ENCODE peak calls at places on chromosomes 16 and 17, in seven cellular contexts. One of them, this sample, is unnamed.

GRCh38 chr17:27762527-27763305 is 37.6 kb downstream of the NOS2 start:
- DNase-seq in ELR: peak; percentile 36
- DNase-seq in Daoy: peak; percentile 51
- DNase-seq in activated T-helper 1 cell treated with Interleukin-2 at 50 U/mL for 16 hours: no peak
- DNase-seq in CD4-positive, alpha-beta T cell: no peak
- DNase-seq in stimulated activated naive CD8-positive, alpha-beta T cell treated with anti-CD3 and anti-CD28 coated beads, Interleukin-15, Interleukin-2, amounts not matched to agents 100 U/mL and 50 U/mL, for 24 hours: peak; percentile 18
- DNase-seq in stromal cell of bone marrow: no peak
- DNase-seq in this sample: peak; percentile 54

GRCh38 chr16:51228097-51228659 is 77.1 kb upstream of the SALL1 start:
- DNase-seq in activated T-helper 1 cell treated with Interleukin-2 at 50 U/mL for 16 hours: no peak
- DNase-seq in Daoy: no peak
- DNase-seq in stromal cell of bone marrow: no peak
- DNase-seq in CD4-positive, alpha-beta T cell: no peak
- DNase-seq in stimulated activated naive CD8-positive, alpha-beta T cell treated with anti-CD3 and anti-CD28 coated beads, Interleukin-15, Interleukin-2, amounts not matched to agents 100 U/mL and 50 U/mL, for 24 hours: no peak
- DNase-seq in ELR: no peak
- DNase-seq in this sample: no peak

GRCh38 chr17:9645858-9646555 is 690 bp downstream of the USP43 start:
- DNase-seq in ELR: peak; percentile 24
- DNase-seq in activated T-helper 1 cell treated with Interleukin-2 at 50 U/mL for 16 hours: no peak
- DNase-seq in stimulated activated naive CD8-positive, alpha-beta T cell treated with anti-CD3 and anti-CD28 coated beads, Interleukin-15, Interleukin-2, amounts not matched to agents 100 U/mL and 50 U/mL, for 24 hours: peak; percentile 34
- DNase-seq in stromal cell of bone marrow: no peak
- DNase-seq in CD4-positive, alpha-beta T cell: no peak
- DNase-seq in Daoy: peak; percentile 64
- DNase-seq in this sample: peak; percentile 75

GRCh38 chr16:84925092-84925772 is 86.1 kb downstream of the ZDHHC7 start:
- DNase-seq in ELR: peak; percentile 57
- DNase-seq in stimulated activated naive CD8-positive, alpha-beta T cell treated with anti-CD3 and anti-CD28 coated beads, Interleukin-15, Interleukin-2, amounts not matched to agents 100 U/mL and 50 U/mL, for 24 hours: peak; percentile 83
- DNase-seq in CD4-positive, alpha-beta T cell: peak; percentile 62
- DNase-seq in stromal cell of bone marrow: no peak
- DNase-seq in activated T-helper 1 cell treated with Interleukin-2 at 50 U/mL for 16 hours: peak; percentile 42
- DNase-seq in Daoy: peak; percentile 45
- DNase-seq in this sample: peak; percentile 52

GRCh38 chr17:50268632-50269287 is 5.5 kb upstream of the TMEM92 start:
- DNase-seq in Daoy: no peak
- DNase-seq in activated T-helper 1 cell treated with Interleukin-2 at 50 U/mL for 16 hours: no peak
- DNase-seq in stimulated activated naive CD8-positive, alpha-beta T cell treated with anti-CD3 and anti-CD28 coated beads, Interleukin-15, Interleukin-2, amounts not matched to agents 100 U/mL and 50 U/mL, for 24 hours: no peak
- DNase-seq in CD4-positive, alpha-beta T cell: no peak
- DNase-seq in ELR: no peak
- DNase-seq in stromal cell of bone marrow: no peak
- DNase-seq in this sample: no peak

GRCh38 chr17:74457146-74457819 is 9.2 kb upstream of the CD300A start:
- DNase-seq in activated T-helper 1 cell treated with Interleukin-2 at 50 U/mL for 16 hours: peak; percentile 55
- DNase-seq in CD4-positive, alpha-beta T cell: peak; percentile 67
- DNase-seq in ELR: peak; percentile 53
- DNase-seq in stromal cell of bone marrow: peak; percentile 24
- DNase-seq in stimulated activated naive CD8-positive, alpha-beta T cell treated with anti-CD3 and anti-CD28 coated beads, Interleukin-15, Interleukin-2, amounts not matched to agents 100 U/mL and 50 U/mL, for 24 hours: peak; percentile 83
- DNase-seq in Daoy: peak; percentile 79
- DNase-seq in this sample: peak; percentile 53

GRCh38 chr17:7881655-7882054 is 6.9 kb upstream of the CHD3 start:
- DNase-seq in activated T-helper 1 cell treated with Interleukin-2 at 50 U/mL for 16 hours: no peak
- DNase-seq in Daoy: no peak
- DNase-seq in stimulated activated naive CD8-positive, alpha-beta T cell treated with anti-CD3 and anti-CD28 coated beads, Interleukin-15, Interleukin-2, amounts not matched to agents 100 U/mL and 50 U/mL, for 24 hours: no peak
- DNase-seq in stromal cell of bone marrow: no peak
- DNase-seq in CD4-positive, alpha-beta T cell: no peak
- DNase-seq in ELR: no peak
- DNase-seq in this sample: no peak

GRCh38 chr16:12100124-12100647 is 123.7 kb downstream of the SNX29 start:
- DNase-seq in stromal cell of bone marrow: no peak
- DNase-seq in CD4-positive, alpha-beta T cell: no peak
- DNase-seq in stimulated activated naive CD8-positive, alpha-beta T cell treated with anti-CD3 and anti-CD28 coated beads, Interleukin-15, Interleukin-2, amounts not matched to agents 100 U/mL and 50 U/mL, for 24 hours: no peak
- DNase-seq in activated T-helper 1 cell treated with Interleukin-2 at 50 U/mL for 16 hours: no peak
- DNase-seq in ELR: no peak
- DNase-seq in Daoy: no peak
- DNase-seq in this sample: no peak

GRCh38 chr16:24070851-24071250 is 185.3 kb upstream of the CACNG3 start:
- DNase-seq in ELR: peak; percentile 47
- DNase-seq in activated T-helper 1 cell treated with Interleukin-2 at 50 U/mL for 16 hours: no peak
- DNase-seq in stimulated activated naive CD8-positive, alpha-beta T cell treated with anti-CD3 and anti-CD28 coated beads, Interleukin-15, Interleukin-2, amounts not matched to agents 100 U/mL and 50 U/mL, for 24 hours: peak; percentile 27
- DNase-seq in CD4-positive, alpha-beta T cell: peak; percentile 7
- DNase-seq in stromal cell of bone marrow: no peak
- DNase-seq in Daoy: peak; percentile 63
- DNase-seq in this sample: peak; percentile 4

GRCh38 chr17:37447641-37448040 is 41.0 kb downstream of the TADA2A start:
- DNase-seq in CD4-positive, alpha-beta T cell: no peak
- DNase-seq in stromal cell of bone marrow: no peak
- DNase-seq in activated T-helper 1 cell treated with Interleukin-2 at 50 U/mL for 16 hours: no peak
- DNase-seq in ELR: peak; percentile 79
- DNase-seq in Daoy: peak; percentile 11
- DNase-seq in stimulated activated naive CD8-positive, alpha-beta T cell treated with anti-CD3 and anti-CD28 coated beads, Interleukin-15, Interleukin-2, amounts not matched to agents 100 U/mL and 50 U/mL, for 24 hours: no peak
- DNase-seq in this sample: peak; percentile 65

GRCh38 chr16:72938426-72939164 is 109.3 kb downstream of the ZFHX3 start:
- DNase-seq in CD4-positive, alpha-beta T cell: no peak
- DNase-seq in Daoy: peak; percentile 78
- DNase-seq in stimulated activated naive CD8-positive, alpha-beta T cell treated with anti-CD3 and anti-CD28 coated beads, Interleukin-15, Interleukin-2, amounts not matched to agents 100 U/mL and 50 U/mL, for 24 hours: no peak
- DNase-seq in activated T-helper 1 cell treated with Interleukin-2 at 50 U/mL for 16 hours: no peak
- DNase-seq in stromal cell of bone marrow: peak; percentile 83
- DNase-seq in ELR: peak; percentile 57
- DNase-seq in this sample: peak; percentile 60

GRCh38 chr17:41519501-41520224 is 973 bp upstream of the KRT15 start:
- DNase-seq in activated T-helper 1 cell treated with Interleukin-2 at 50 U/mL for 16 hours: no peak
- DNase-seq in stromal cell of bone marrow: no peak
- DNase-seq in CD4-positive, alpha-beta T cell: no peak
- DNase-seq in stimulated activated naive CD8-positive, alpha-beta T cell treated with anti-CD3 and anti-CD28 coated beads, Interleukin-15, Interleukin-2, amounts not matched to agents 100 U/mL and 50 U/mL, for 24 hours: no peak
- DNase-seq in ELR: no peak
- DNase-seq in Daoy: no peak
- DNase-seq in this sample: peak; percentile 84

GRCh38 chr16:64540449-64540848 is 581.4 kb downstream of the CDH11 start:
- DNase-seq in Daoy: no peak
- DNase-seq in CD4-positive, alpha-beta T cell: no peak
- DNase-seq in ELR: no peak
- DNase-seq in stimulated activated naive CD8-positive, alpha-beta T cell treated with anti-CD3 and anti-CD28 coated beads, Interleukin-15, Interleukin-2, amounts not matched to agents 100 U/mL and 50 U/mL, for 24 hours: no peak
- DNase-seq in activated T-helper 1 cell treated with Interleukin-2 at 50 U/mL for 16 hours: no peak
- DNase-seq in stromal cell of bone marrow: no peak
- DNase-seq in this sample: peak; percentile 44

GRCh38 chr17:82129095-82129494 is 31.1 kb upstream of the FASN start:
- DNase-seq in stromal cell of bone marrow: no peak
- DNase-seq in ELR: peak; percentile 23
- DNase-seq in activated T-helper 1 cell treated with Interleukin-2 at 50 U/mL for 16 hours: no peak
- DNase-seq in stimulated activated naive CD8-positive, alpha-beta T cell treated with anti-CD3 and anti-CD28 coated beads, Interleukin-15, Interleukin-2, amounts not matched to agents 100 U/mL and 50 U/mL, for 24 hours: no peak
- DNase-seq in Daoy: no peak
- DNase-seq in CD4-positive, alpha-beta T cell: no peak
- DNase-seq in this sample: no peak

GRCh38 chr16:28505489-28506137 is 1.0 kb downstream of the IL27 start:
- DNase-seq in activated T-helper 1 cell treated with Interleukin-2 at 50 U/mL for 16 hours: no peak
- DNase-seq in CD4-positive, alpha-beta T cell: no peak
- DNase-seq in stromal cell of bone marrow: no peak
- DNase-seq in stimulated activated naive CD8-positive, alpha-beta T cell treated with anti-CD3 and anti-CD28 coated beads, Interleukin-15, Interleukin-2, amounts not matched to agents 100 U/mL and 50 U/mL, for 24 hours: no peak
- DNase-seq in ELR: no peak
- DNase-seq in Daoy: no peak
- DNase-seq in this sample: no peak

GRCh38 chr17:49298371-49298976 is 63.6 kb downstream of the ZNF652 start:
- DNase-seq in activated T-helper 1 cell treated with Interleukin-2 at 50 U/mL for 16 hours: no peak
- DNase-seq in stimulated activated naive CD8-positive, alpha-beta T cell treated with anti-CD3 and anti-CD28 coated beads, Interleukin-15, Interleukin-2, amounts not matched to agents 100 U/mL and 50 U/mL, for 24 hours: no peak
- DNase-seq in stromal cell of bone marrow: no peak
- DNase-seq in Daoy: no peak
- DNase-seq in CD4-positive, alpha-beta T cell: no peak
- DNase-seq in ELR: no peak
- DNase-seq in this sample: no peak

GRCh38 chr16:66651965-66652364 is 44.6 kb downstream of the CMTM4 start:
- DNase-seq in stimulated activated naive CD8-positive, alpha-beta T cell treated with anti-CD3 and anti-CD28 coated beads, Interleukin-15, Interleukin-2, amounts not matched to agents 100 U/mL and 50 U/mL, for 24 hours: no peak
- DNase-seq in ELR: no peak
- DNase-seq in CD4-positive, alpha-beta T cell: no peak
- DNase-seq in Daoy: no peak
- DNase-seq in stromal cell of bone marrow: no peak
- DNase-seq in activated T-helper 1 cell treated with Interleukin-2 at 50 U/mL for 16 hours: no peak
- DNase-seq in this sample: no peak

GRCh38 chr16:14172200-14172805 is 101.2 kb downstream of the MRTFB start:
- DNase-seq in stromal cell of bone marrow: no peak
- DNase-seq in Daoy: no peak
- DNase-seq in activated T-helper 1 cell treated with Interleukin-2 at 50 U/mL for 16 hours: no peak
- DNase-seq in stimulated activated naive CD8-positive, alpha-beta T cell treated with anti-CD3 and anti-CD28 coated beads, Interleukin-15, Interleukin-2, amounts not matched to agents 100 U/mL and 50 U/mL, for 24 hours: no peak
- DNase-seq in ELR: peak; percentile 71
- DNase-seq in CD4-positive, alpha-beta T cell: no peak
- DNase-seq in this sample: peak; percentile 91

GRCh38 chr17:49508061-49508865 is 13.2 kb downstream of the NGFR start:
- DNase-seq in Daoy: peak; percentile 71
- DNase-seq in activated T-helper 1 cell treated with Interleukin-2 at 50 U/mL for 16 hours: no peak
- DNase-seq in CD4-positive, alpha-beta T cell: no peak
- DNase-seq in stimulated activated naive CD8-positive, alpha-beta T cell treated with anti-CD3 and anti-CD28 coated beads, Interleukin-15, Interleukin-2, amounts not matched to agents 100 U/mL and 50 U/mL, for 24 hours: no peak
- DNase-seq in stromal cell of bone marrow: no peak
- DNase-seq in ELR: peak; percentile 72
- DNase-seq in this sample: peak; percentile 96

GRCh38 chr17:57906910-57907309 is 48.3 kb downstream of the CUEDC1 start:
- DNase-seq in stromal cell of bone marrow: no peak
- DNase-seq in ELR: peak; percentile 36
- DNase-seq in Daoy: peak; percentile 36
- DNase-seq in stimulated activated naive CD8-positive, alpha-beta T cell treated with anti-CD3 and anti-CD28 coated beads, Interleukin-15, Interleukin-2, amounts not matched to agents 100 U/mL and 50 U/mL, for 24 hours: no peak
- DNase-seq in CD4-positive, alpha-beta T cell: no peak
- DNase-seq in activated T-helper 1 cell treated with Interleukin-2 at 50 U/mL for 16 hours: no peak
- DNase-seq in this sample: no peak

GRCh38 chr17:4679652-4680051 is 24.3 kb downstream of the PELP1 start:
- DNase-seq in stromal cell of bone marrow: no peak
- DNase-seq in Daoy: peak; percentile 56
- DNase-seq in CD4-positive, alpha-beta T cell: no peak
- DNase-seq in activated T-helper 1 cell treated with Interleukin-2 at 50 U/mL for 16 hours: no peak
- DNase-seq in stimulated activated naive CD8-positive, alpha-beta T cell treated with anti-CD3 and anti-CD28 coated beads, Interleukin-15, Interleukin-2, amounts not matched to agents 100 U/mL and 50 U/mL, for 24 hours: no peak
- DNase-seq in ELR: peak; percentile 85
- DNase-seq in this sample: peak; percentile 81

GRCh38 chr17:61744804-61745203 is 118.5 kb downstream of the BRIP1 start:
- DNase-seq in CD4-positive, alpha-beta T cell: no peak
- DNase-seq in activated T-helper 1 cell treated with Interleukin-2 at 50 U/mL for 16 hours: no peak
- DNase-seq in stimulated activated naive CD8-positive, alpha-beta T cell treated with anti-CD3 and anti-CD28 coated beads, Interleukin-15, Interleukin-2, amounts not matched to agents 100 U/mL and 50 U/mL, for 24 hours: no peak
- DNase-seq in stromal cell of bone marrow: no peak
- DNase-seq in ELR: no peak
- DNase-seq in Daoy: no peak
- DNase-seq in this sample: no peak

GRCh38 chr16:35146723-35147458 is 1687.5 kb downstream of the TP53TG3F start:
- DNase-seq in ELR: no peak
- DNase-seq in stimulated activated naive CD8-positive, alpha-beta T cell treated with anti-CD3 and anti-CD28 coated beads, Interleukin-15, Interleukin-2, amounts not matched to agents 100 U/mL and 50 U/mL, for 24 hours: no peak
- DNase-seq in CD4-positive, alpha-beta T cell: no peak
- DNase-seq in stromal cell of bone marrow: no peak
- DNase-seq in activated T-helper 1 cell treated with Interleukin-2 at 50 U/mL for 16 hours: no peak
- DNase-seq in Daoy: no peak
- DNase-seq in this sample: no peak

GRCh38 chr17:62681061-62681938 is 53.8 kb downstream of the MRC2 start:
- DNase-seq in stromal cell of bone marrow: no peak
- DNase-seq in stimulated activated naive CD8-positive, alpha-beta T cell treated with anti-CD3 and anti-CD28 coated beads, Interleukin-15, Interleukin-2, amounts not matched to agents 100 U/mL and 50 U/mL, for 24 hours: no peak
- DNase-seq in CD4-positive, alpha-beta T cell: no peak
- DNase-seq in ELR: no peak
- DNase-seq in activated T-helper 1 cell treated with Interleukin-2 at 50 U/mL for 16 hours: no peak
- DNase-seq in Daoy: no peak
- DNase-seq in this sample: no peak

GRCh38 chr16:7013990-7014389 is 318.7 kb upstream of the RBFOX1 start:
- DNase-seq in activated T-helper 1 cell treated with Interleukin-2 at 50 U/mL for 16 hours: no peak
- DNase-seq in CD4-positive, alpha-beta T cell: no peak
- DNase-seq in stimulated activated naive CD8-positive, alpha-beta T cell treated with anti-CD3 and anti-CD28 coated beads, Interleukin-15, Interleukin-2, amounts not matched to agents 100 U/mL and 50 U/mL, for 24 hours: no peak
- DNase-seq in ELR: peak; percentile 4
- DNase-seq in Daoy: peak; percentile 3
- DNase-seq in stromal cell of bone marrow: no peak
- DNase-seq in this sample: peak; percentile 3

GRCh38 chr16:27414803-27415431 is 12.9 kb downstream of the IL21R start:
- DNase-seq in activated T-helper 1 cell treated with Interleukin-2 at 50 U/mL for 16 hours: no peak
- DNase-seq in Daoy: no peak
- DNase-seq in ELR: no peak
- DNase-seq in stromal cell of bone marrow: no peak
- DNase-seq in CD4-positive, alpha-beta T cell: no peak
- DNase-seq in stimulated activated naive CD8-positive, alpha-beta T cell treated with anti-CD3 and anti-CD28 coated beads, Interleukin-15, Interleukin-2, amounts not matched to agents 100 U/mL and 50 U/mL, for 24 hours: no peak
- DNase-seq in this sample: no peak

GRCh38 chr17:55795098-55795497 is 44.2 kb downstream of the PCTP start:
- DNase-seq in activated T-helper 1 cell treated with Interleukin-2 at 50 U/mL for 16 hours: no peak
- DNase-seq in CD4-positive, alpha-beta T cell: no peak
- DNase-seq in stromal cell of bone marrow: no peak
- DNase-seq in Daoy: no peak
- DNase-seq in stimulated activated naive CD8-positive, alpha-beta T cell treated with anti-CD3 and anti-CD28 coated beads, Interleukin-15, Interleukin-2, amounts not matched to agents 100 U/mL and 50 U/mL, for 24 hours: no peak
- DNase-seq in ELR: no peak
- DNase-seq in this sample: no peak

GRCh38 chr16:73464834-73465233 is 416.9 kb upstream of the ZFHX3 start:
- DNase-seq in stimulated activated naive CD8-positive, alpha-beta T cell treated with anti-CD3 and anti-CD28 coated beads, Interleukin-15, Interleukin-2, amounts not matched to agents 100 U/mL and 50 U/mL, for 24 hours: no peak
- DNase-seq in stromal cell of bone marrow: no peak
- DNase-seq in CD4-positive, alpha-beta T cell: no peak
- DNase-seq in ELR: no peak
- DNase-seq in Daoy: no peak
- DNase-seq in activated T-helper 1 cell treated with Interleukin-2 at 50 U/mL for 16 hours: no peak
- DNase-seq in this sample: no peak

GRCh38 chr16:86880316-86881117 is 302.2 kb downstream of the FOXL1 start:
- DNase-seq in activated T-helper 1 cell treated with Interleukin-2 at 50 U/mL for 16 hours: no peak
- DNase-seq in ELR: peak; percentile 23
- DNase-seq in CD4-positive, alpha-beta T cell: no peak
- DNase-seq in stromal cell of bone marrow: no peak
- DNase-seq in stimulated activated naive CD8-positive, alpha-beta T cell treated with anti-CD3 and anti-CD28 coated beads, Interleukin-15, Interleukin-2, amounts not matched to agents 100 U/mL and 50 U/mL, for 24 hours: no peak
- DNase-seq in Daoy: no peak
- DNase-seq in this sample: no peak

GRCh38 chr16:80058236-80058635 is 457.7 kb upstream of the MAF start:
- DNase-seq in stimulated activated naive CD8-positive, alpha-beta T cell treated with anti-CD3 and anti-CD28 coated beads, Interleukin-15, Interleukin-2, amounts not matched to agents 100 U/mL and 50 U/mL, for 24 hours: no peak
- DNase-seq in CD4-positive, alpha-beta T cell: no peak
- DNase-seq in Daoy: no peak
- DNase-seq in stromal cell of bone marrow: no peak
- DNase-seq in ELR: no peak
- DNase-seq in activated T-helper 1 cell treated with Interleukin-2 at 50 U/mL for 16 hours: no peak
- DNase-seq in this sample: peak; percentile 42

GRCh38 chr16:14013571-14014283 is 57.4 kb upstream of the MRTFB start:
- DNase-seq in activated T-helper 1 cell treated with Interleukin-2 at 50 U/mL for 16 hours: no peak
- DNase-seq in stimulated activated naive CD8-positive, alpha-beta T cell treated with anti-CD3 and anti-CD28 coated beads, Interleukin-15, Interleukin-2, amounts not matched to agents 100 U/mL and 50 U/mL, for 24 hours: no peak
- DNase-seq in Daoy: peak; percentile 77
- DNase-seq in stromal cell of bone marrow: peak; percentile 90
- DNase-seq in CD4-positive, alpha-beta T cell: no peak
- DNase-seq in ELR: peak; percentile 47
- DNase-seq in this sample: peak; percentile 94

GRCh38 chr17:34436607-34437006 is 73.6 kb upstream of the CCL1 start:
- DNase-seq in CD4-positive, alpha-beta T cell: no peak
- DNase-seq in activated T-helper 1 cell treated with Interleukin-2 at 50 U/mL for 16 hours: no peak
- DNase-seq in stimulated activated naive CD8-positive, alpha-beta T cell treated with anti-CD3 and anti-CD28 coated beads, Interleukin-15, Interleukin-2, amounts not matched to agents 100 U/mL and 50 U/mL, for 24 hours: no peak
- DNase-seq in stromal cell of bone marrow: no peak
- DNase-seq in Daoy: no peak
- DNase-seq in ELR: no peak
- DNase-seq in this sample: no peak

GRCh38 chr16:13426279-13426678 is 493.7 kb upstream of the ERCC4 start:
- DNase-seq in Daoy: no peak
- DNase-seq in stromal cell of bone marrow: no peak
- DNase-seq in activated T-helper 1 cell treated with Interleukin-2 at 50 U/mL for 16 hours: no peak
- DNase-seq in ELR: no peak
- DNase-seq in CD4-positive, alpha-beta T cell: no peak
- DNase-seq in stimulated activated naive CD8-positive, alpha-beta T cell treated with anti-CD3 and anti-CD28 coated beads, Interleukin-15, Interleukin-2, amounts not matched to agents 100 U/mL and 50 U/mL, for 24 hours: no peak
- DNase-seq in this sample: no peak

GRCh38 chr17:34242553-34242952 is 12.5 kb upstream of the CCL2 start:
- DNase-seq in activated T-helper 1 cell treated with Interleukin-2 at 50 U/mL for 16 hours: no peak
- DNase-seq in stimulated activated naive CD8-positive, alpha-beta T cell treated with anti-CD3 and anti-CD28 coated beads, Interleukin-15, Interleukin-2, amounts not matched to agents 100 U/mL and 50 U/mL, for 24 hours: no peak
- DNase-seq in Daoy: peak; percentile 66
- DNase-seq in ELR: no peak
- DNase-seq in stromal cell of bone marrow: no peak
- DNase-seq in CD4-positive, alpha-beta T cell: no peak
- DNase-seq in this sample: no peak

GRCh38 chr17:14926526-14927122 is 338.5 kb downstream of the PMP22 start:
- DNase-seq in stimulated activated naive CD8-positive, alpha-beta T cell treated with anti-CD3 and anti-CD28 coated beads, Interleukin-15, Interleukin-2, amounts not matched to agents 100 U/mL and 50 U/mL, for 24 hours: peak; percentile 48
- DNase-seq in Daoy: peak; percentile 71
- DNase-seq in stromal cell of bone marrow: peak; percentile 59
- DNase-seq in ELR: peak; percentile 77
- DNase-seq in activated T-helper 1 cell treated with Interleukin-2 at 50 U/mL for 16 hours: peak; percentile 15
- DNase-seq in CD4-positive, alpha-beta T cell: peak; percentile 55
- DNase-seq in this sample: peak; percentile 81

GRCh38 chr17:79624658-79625478 is 14.0 kb upstream of the RBFOX3 start:
- DNase-seq in CD4-positive, alpha-beta T cell: no peak
- DNase-seq in ELR: no peak
- DNase-seq in stimulated activated naive CD8-positive, alpha-beta T cell treated with anti-CD3 and anti-CD28 coated beads, Interleukin-15, Interleukin-2, amounts not matched to agents 100 U/mL and 50 U/mL, for 24 hours: no peak
- DNase-seq in stromal cell of bone marrow: no peak
- DNase-seq in Daoy: no peak
- DNase-seq in activated T-helper 1 cell treated with Interleukin-2 at 50 U/mL for 16 hours: no peak
- DNase-seq in this sample: no peak